ENCODE peak calls at places on chromosomes 16 and 17, in seven cellular contexts. One of them, this sample, is unnamed.

GRCh38 chr17:33964344-33964979 is 290.6 kb upstream of the CCL2 start:
- DNase-seq in left cardiac atrium: no peak
- DNase-seq in NCI-H345: peak; percentile 15
- DNase-seq in NCI-H1105 treated with DMSO at 0.1 percent for 48 hours: no peak
- DNase-seq in Kasumi-1: no peak
- DNase-seq in NCI-H1694 treated with DMSO at 0.1 percent for 48 hours: no peak
- DNase-seq in A549: peak; percentile 20
- DNase-seq in this sample: peak; percentile 50

GRCh38 chr16:55154261-55154660 is 169.7 kb upstream of the IRX6 start:
- DNase-seq in NCI-H1105 treated with DMSO at 0.1 percent for 48 hours: no peak
- DNase-seq in Kasumi-1: no peak
- DNase-seq in left cardiac atrium: no peak
- DNase-seq in NCI-H1694 treated with DMSO at 0.1 percent for 48 hours: no peak
- DNase-seq in A549: no peak
- DNase-seq in NCI-H345: no peak
- DNase-seq in this sample: no peak

GRCh38 chr17:21297597-21297996 is 13.1 kb downstream of the MAP2K3 start:
- DNase-seq in A549: no peak
- DNase-seq in NCI-H1105 treated with DMSO at 0.1 percent for 48 hours: no peak
- DNase-seq in NCI-H345: no peak
- DNase-seq in Kasumi-1: no peak
- DNase-seq in NCI-H1694 treated with DMSO at 0.1 percent for 48 hours: no peak
- DNase-seq in left cardiac atrium: no peak
- DNase-seq in this sample: no peak

GRCh38 chr16:69093974-69094373 is 11.5 kb upstream of the HAS3 start:
- DNase-seq in Kasumi-1: no peak
- DNase-seq in NCI-H1694 treated with DMSO at 0.1 percent for 48 hours: no peak
- DNase-seq in A549: no peak
- DNase-seq in NCI-H1105 treated with DMSO at 0.1 percent for 48 hours: no peak
- DNase-seq in NCI-H345: peak; percentile 55
- DNase-seq in left cardiac atrium: no peak
- DNase-seq in this sample: no peak

GRCh38 chr16:15034266-15035162 is 21.4 kb downstream of the NTAN1 start:
- DNase-seq in A549: no peak
- DNase-seq in NCI-H1694 treated with DMSO at 0.1 percent for 48 hours: no peak
- DNase-seq in left cardiac atrium: no peak
- DNase-seq in NCI-H1105 treated with DMSO at 0.1 percent for 48 hours: no peak
- DNase-seq in Kasumi-1: no peak
- DNase-seq in NCI-H345: no peak
- DNase-seq in this sample: no peak

GRCh38 chr17:3512512-3513171 is 36.8 kb downstream of the ASPA start:
- DNase-seq in left cardiac atrium: peak; percentile 85
- DNase-seq in NCI-H345: no peak
- DNase-seq in A549: no peak
- DNase-seq in NCI-H1694 treated with DMSO at 0.1 percent for 48 hours: no peak
- DNase-seq in Kasumi-1: no peak
- DNase-seq in NCI-H1105 treated with DMSO at 0.1 percent for 48 hours: no peak
- DNase-seq in this sample: no peak

GRCh38 chr16:56525154-56525720 is 5.4 kb upstream of the BBS2 start:
- DNase-seq in NCI-H1694 treated with DMSO at 0.1 percent for 48 hours: no peak
- DNase-seq in Kasumi-1: no peak
- DNase-seq in left cardiac atrium: no peak
- DNase-seq in NCI-H345: no peak
- DNase-seq in NCI-H1105 treated with DMSO at 0.1 percent for 48 hours: no peak
- DNase-seq in A549: no peak
- DNase-seq in this sample: no peak

GRCh38 chr16:2952679-2953078 is 11.4 kb upstream of the KREMEN2 start:
- DNase-seq in NCI-H345: peak; percentile 89
- DNase-seq in NCI-H1105 treated with DMSO at 0.1 percent for 48 hours: peak; percentile 48
- DNase-seq in Kasumi-1: no peak
- DNase-seq in left cardiac atrium: peak; percentile 57
- DNase-seq in NCI-H1694 treated with DMSO at 0.1 percent for 48 hours: peak; percentile 13
- DNase-seq in A549: no peak
- DNase-seq in this sample: no peak

GRCh38 chr17:2798188-2798587 is 1.9 kb downstream of the RAP1GAP2 start:
- DNase-seq in NCI-H1105 treated with DMSO at 0.1 percent for 48 hours: no peak
- DNase-seq in A549: no peak
- DNase-seq in left cardiac atrium: no peak
- DNase-seq in Kasumi-1: no peak
- DNase-seq in NCI-H345: no peak
- DNase-seq in NCI-H1694 treated with DMSO at 0.1 percent for 48 hours: no peak
- DNase-seq in this sample: no peak